ENCODE peak calls at places on chromosomes 5 and 9, in seven cellular contexts. One of them, this sample, is unnamed.

GRCh38 chr5:139414601-139415121 is 10.8 kb upstream of the SPATA24 start:
- DNase-seq in neuronal stem cell: no peak
- DNase-seq in activated gamma-delta T cell treated with Interleukin-2 at 50 U/mL for 16 hours: no peak
- DNase-seq in RPMI8226: peak
- DNase-seq in HFF-Myc: no peak
- DNase-seq in cardiac fibroblast: no peak
- DNase-seq in NCI-H1105 treated with DMSO at 0.1 percent for 48 hours: no peak
- DNase-seq in this sample: no peak

GRCh38 chr5:83471405-83472212 is at the start of gene VCAN:
- DNase-seq in neuronal stem cell: peak
- DNase-seq in activated gamma-delta T cell treated with Interleukin-2 at 50 U/mL for 16 hours: no peak
- DNase-seq in RPMI8226: no peak
- DNase-seq in HFF-Myc: no peak
- DNase-seq in cardiac fibroblast: peak
- DNase-seq in NCI-H1105 treated with DMSO at 0.1 percent for 48 hours: peak
- DNase-seq in this sample: no peak

GRCh38 chr5:95870105-95870672 is 47.7 kb upstream of the GLRX start:
- DNase-seq in neuronal stem cell: no peak
- DNase-seq in activated gamma-delta T cell treated with Interleukin-2 at 50 U/mL for 16 hours: no peak
- DNase-seq in RPMI8226: no peak
- DNase-seq in HFF-Myc: no peak
- DNase-seq in cardiac fibroblast: peak
- DNase-seq in NCI-H1105 treated with DMSO at 0.1 percent for 48 hours: no peak
- DNase-seq in this sample: peak

GRCh38 chr5:98927242-98927987 is 1.4 kb downstream of the CHD1 start:
- DNase-seq in neuronal stem cell: peak
- DNase-seq in activated gamma-delta T cell treated with Interleukin-2 at 50 U/mL for 16 hours: peak
- DNase-seq in RPMI8226: peak
- DNase-seq in HFF-Myc: no peak
- DNase-seq in cardiac fibroblast: peak
- DNase-seq in NCI-H1105 treated with DMSO at 0.1 percent for 48 hours: peak
- DNase-seq in this sample: peak

GRCh38 chr9:20684865-20685696 is 1.0 kb downstream of the FOCAD start:
- DNase-seq in neuronal stem cell: no peak
- DNase-seq in activated gamma-delta T cell treated with Interleukin-2 at 50 U/mL for 16 hours: no peak
- DNase-seq in RPMI8226: no peak
- DNase-seq in HFF-Myc: no peak
- DNase-seq in cardiac fibroblast: peak
- DNase-seq in NCI-H1105 treated with DMSO at 0.1 percent for 48 hours: no peak
- DNase-seq in this sample: no peak

GRCh38 chr9:113350937-113351336 is 1.6 kb downstream of the BSPRY start:
- DNase-seq in neuronal stem cell: no peak
- DNase-seq in activated gamma-delta T cell treated with Interleukin-2 at 50 U/mL for 16 hours: no peak
- DNase-seq in RPMI8226: peak
- DNase-seq in HFF-Myc: no peak
- DNase-seq in cardiac fibroblast: no peak
- DNase-seq in NCI-H1105 treated with DMSO at 0.1 percent for 48 hours: no peak
- DNase-seq in this sample: no peak

GRCh38 chr9:73845954-73846690 is 651.0 kb upstream of the RORB start:
- DNase-seq in neuronal stem cell: peak
- DNase-seq in activated gamma-delta T cell treated with Interleukin-2 at 50 U/mL for 16 hours: no peak
- DNase-seq in RPMI8226: no peak
- DNase-seq in HFF-Myc: no peak
- DNase-seq in cardiac fibroblast: no peak
- DNase-seq in NCI-H1105 treated with DMSO at 0.1 percent for 48 hours: no peak
- DNase-seq in this sample: no peak

GRCh38 chr5:56270058-56270457 is 36.9 kb upstream of the ANKRD55 start:
- DNase-seq in neuronal stem cell: no peak
- DNase-seq in activated gamma-delta T cell treated with Interleukin-2 at 50 U/mL for 16 hours: no peak
- DNase-seq in RPMI8226: peak
- DNase-seq in HFF-Myc: no peak
- DNase-seq in cardiac fibroblast: no peak
- DNase-seq in NCI-H1105 treated with DMSO at 0.1 percent for 48 hours: no peak
- DNase-seq in this sample: no peak

GRCh38 chr9:89702401-89702800 is 97.6 kb downstream of the GADD45G start:
- DNase-seq in neuronal stem cell: no peak
- DNase-seq in activated gamma-delta T cell treated with Interleukin-2 at 50 U/mL for 16 hours: no peak
- DNase-seq in RPMI8226: no peak
- DNase-seq in HFF-Myc: no peak
- DNase-seq in cardiac fibroblast: no peak
- DNase-seq in NCI-H1105 treated with DMSO at 0.1 percent for 48 hours: no peak
- DNase-seq in this sample: no peak

GRCh38 chr5:7779663-7780030 is 71.3 kb downstream of the CFAP90 start:
- DNase-seq in neuronal stem cell: no peak
- DNase-seq in activated gamma-delta T cell treated with Interleukin-2 at 50 U/mL for 16 hours: no peak
- DNase-seq in RPMI8226: no peak
- DNase-seq in HFF-Myc: no peak
- DNase-seq in cardiac fibroblast: no peak
- DNase-seq in NCI-H1105 treated with DMSO at 0.1 percent for 48 hours: no peak
- DNase-seq in this sample: no peak

GRCh38 chr9:33099754-33100153 is 23.3 kb upstream of the SMU1 start:
- DNase-seq in neuronal stem cell: no peak
- DNase-seq in activated gamma-delta T cell treated with Interleukin-2 at 50 U/mL for 16 hours: no peak
- DNase-seq in RPMI8226: no peak
- DNase-seq in HFF-Myc: no peak
- DNase-seq in cardiac fibroblast: no peak
- DNase-seq in NCI-H1105 treated with DMSO at 0.1 percent for 48 hours: no peak
- DNase-seq in this sample: no peak

GRCh38 chr5:172322028-172322965 is 38.7 kb upstream of the UBTD2 start:
- DNase-seq in neuronal stem cell: no peak
- DNase-seq in activated gamma-delta T cell treated with Interleukin-2 at 50 U/mL for 16 hours: no peak
- DNase-seq in RPMI8226: no peak
- DNase-seq in HFF-Myc: no peak
- DNase-seq in cardiac fibroblast: no peak
- DNase-seq in NCI-H1105 treated with DMSO at 0.1 percent for 48 hours: no peak
- DNase-seq in this sample: no peak